ENCODE peak calls at places on chromosomes 5 and 9, in four cellular contexts. U is cardiac fibroblast, Q is fibroblast of mammary gland, E is endothelial cell of umbilical vein. J is an unnamed sample.

GRCh38 chr5:83714780-83715179 is 5.9 kb downstream of the HAPLN1 start:
- DNase-seq in U (no peak), Q (no peak), E (no peak), J (no peak)

GRCh38 chr5:172707285-172708182 is 63.5 kb downstream of the DUSP1 start:
- DNase-seq in U (peak; percentile 76), Q (peak; percentile 64), E (peak; percentile 62), J (no peak)

GRCh38 chr5:133460172-133460758 is 152.1 kb downstream of the FSTL4 start:
- DNase-seq in U (peak; percentile 9), Q (peak; percentile 25), E (no peak), J (no peak)

GRCh38 chr5:137651022-137651421 is 84.9 kb downstream of the KLHL3 start:
- DNase-seq in U (peak; percentile 45), Q (peak; percentile 28), E (no peak), J (no peak)

GRCh38 chr5:150516011-150516410 is 8.1 kb downstream of the NDST1 start:
- DNase-seq in U (peak; percentile 81), Q (peak; percentile 69), E (peak; percentile 44), J (no peak)

GRCh38 chr9:94921072-94921471 is 194.6 kb downstream of the AOPEP start:
- DNase-seq in U (peak; percentile 63), Q (peak; percentile 67), E (no peak), J (peak; percentile 71)

GRCh38 chr9:127311239-127311741 is 46.7 kb downstream of the GARNL3 start:
- DNase-seq in U (peak; percentile 60), Q (peak; percentile 71), E (peak; percentile 74), J (no peak)

GRCh38 chr9:127360205-127360604 is 36.8 kb upstream of the SLC2A8 start:
- DNase-seq in U (no peak), Q (peak; percentile 31), E (no peak), J (no peak)

GRCh38 chr5:132483101-132483500 is 7.5 kb downstream of the IRF1 start:
- DNase-seq in U (no peak), Q (no peak), E (no peak), J (no peak)

GRCh38 chr9:82934949-82935348 is 128.0 kb downstream of the RASEF start:
- DNase-seq in U (peak; percentile 62), Q (peak; percentile 22), E (peak; percentile 24), J (peak; percentile 82)

GRCh38 chr5:143685416-143685815 is 126.5 kb upstream of the HMHB1 start:
- DNase-seq in U (peak; percentile 56), Q (peak; percentile 45), E (peak; percentile 5), J (no peak)

GRCh38 chr5:149301744-149302380 is 30.2 kb downstream of the AFAP1L1 start:
- DNase-seq in U (no peak), Q (peak; percentile 23), E (no peak), J (no peak)

GRCh38 chr9:35277649-35278359 is 116.0 kb downstream of the UNC13B start:
- DNase-seq in U (peak; percentile 87), Q (peak; percentile 96), E (peak; percentile 83), J (no peak)

GRCh38 chr5:45101146-45101545 is 292.4 kb downstream of the MRPS30 start:
- DNase-seq in U (no peak), Q (no peak), E (no peak), J (no peak)

GRCh38 chr9:128151343-128152132 is 2.3 kb downstream of the LCN2 start:
- DNase-seq in U (no peak), Q (no peak), E (no peak), J (no peak)

GRCh38 chr9:113919422-113919821 is 43.3 kb downstream of the ZNF618 start:
- DNase-seq in U (no peak), Q (no peak), E (no peak), J (no peak)

GRCh38 chr5:96017951-96018350 is 56.3 kb upstream of the ELL2 start:
- DNase-seq in U (peak; percentile 58), Q (peak; percentile 85), E (no peak), J (no peak)

GRCh38 chr9:96522371-96522770 is 72.4 kb downstream of the HABP4 start:
- DNase-seq in U (no peak), Q (no peak), E (no peak), J (no peak)

GRCh38 chr9:98567540-98568233 is 141.0 kb downstream of the GABBR2 start:
- DNase-seq in U (no peak), Q (no peak), E (no peak), J (no peak)

GRCh38 chr5:6748142-6748541 is 34.9 kb downstream of the TENT4A start:
- DNase-seq in U (no peak), Q (no peak), E (no peak), J (no peak)

GRCh38 chr5:80793354-80793753 is 138.6 kb upstream of the DHFR start:
- DNase-seq in U (no peak), Q (no peak), E (no peak), J (no peak)

GRCh38 chr9:84808416-84808815 is 138.9 kb downstream of the NTRK2 start:
- DNase-seq in U (no peak), Q (no peak), E (no peak), J (no peak)

GRCh38 chr9:131593936-131594665 is 48.8 kb downstream of the PRRT1B start:
- DNase-seq in U (no peak), Q (no peak), E (no peak), J (no peak)

GRCh38 chr5:40334242-40334635 is 345.5 kb upstream of the PTGER4 start:
- DNase-seq in U (no peak), Q (no peak), E (no peak), J (no peak)

GRCh38 chr5:89703799-89704198 is 705.8 kb downstream of the CETN3 start:
- DNase-seq in U (peak; percentile 7), Q (no peak), E (no peak), J (peak; percentile 26)

GRCh38 chr5:38249812-38250211 is 8.5 kb upstream of the EGFLAM start:
- DNase-seq in U (no peak), Q (no peak), E (no peak), J (no peak)

GRCh38 chr5:177309351-177310191 is 2.1 kb downstream of the MXD3 start:
- DNase-seq in U (peak; percentile 75), Q (peak; percentile 70), E (peak; percentile 73), J (no peak)

GRCh38 chr5:177308740-177309139 is 3.0 kb downstream of the MXD3 start:
- DNase-seq in U (no peak), Q (no peak), E (no peak), J (no peak)

GRCh38 chr5:177304392-177305119 is 957 bp downstream of the PRELID1 start:
- DNase-seq in U (no peak), Q (peak; percentile 41), E (peak; percentile 35), J (no peak)

GRCh38 chr5:177307544-177308363 is 3.9 kb downstream of the MXD3 start:
- DNase-seq in U (no peak), Q (no peak), E (no peak), J (no peak)

GRCh38 chr5:177306674-177307543 is 3.3 kb downstream of the PRELID1 start:
- DNase-seq in U (peak; percentile 54), Q (peak; percentile 40), E (no peak), J (no peak)
- TF ChIP-seq CTCF in U (no peak), Q (no peak), E (no peak), J (no peak)

DNA sequence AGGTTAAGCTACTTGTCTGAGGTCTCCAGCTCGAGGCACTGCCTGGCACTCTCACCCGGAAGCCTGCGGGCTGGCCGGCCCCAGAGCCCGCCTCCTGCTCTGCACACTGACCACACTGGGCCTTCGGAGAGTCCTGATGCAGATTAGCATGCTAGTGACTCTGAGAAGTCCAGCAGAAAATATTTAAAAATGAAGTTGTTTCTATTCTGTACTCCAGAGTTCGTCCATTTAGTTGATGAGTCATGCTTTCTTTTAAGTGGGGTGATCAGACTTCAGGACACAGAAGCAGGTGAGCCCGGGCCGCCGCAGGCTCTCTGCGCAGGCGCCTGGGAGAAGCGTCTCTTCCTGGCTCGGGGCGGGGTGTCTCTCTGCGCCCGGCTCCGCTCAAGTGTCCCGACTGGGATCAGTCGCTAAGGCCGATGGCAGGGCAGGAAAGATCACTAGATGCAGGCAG is 32.5 kb downstream of the FAM240B start:
- DNase-seq in U (peak; percentile 33), Q (no peak), E (no peak), J (peak; percentile 31)
- H3K4me3 ChIP-seq in U (no peak overlapping the region), Q (no peak overlapping the region), E (peak overlapping the region; percentile 13), J (peak overlapping the region; percentile 26)

GRCh38 chr5:79014631-79015030 is 29.5 kb upstream of the ARSB start:
- DNase-seq in U (no peak), Q (no peak), E (no peak), J (no peak)

GRCh38 chr5:79005939-79006338 is 20.8 kb upstream of the ARSB start:
- DNase-seq in U (no peak), Q (no peak), E (no peak), J (no peak)

GRCh38 chr5:79011869-79012268 is 26.8 kb upstream of the ARSB start:
- DNase-seq in U (no peak), Q (no peak), E (no peak), J (no peak)

GRCh38 chr5:79008362-79008761 is 23.3 kb upstream of the ARSB start:
- DNase-seq in U (no peak), Q (no peak), E (no peak), J (no peak)

DNA sequence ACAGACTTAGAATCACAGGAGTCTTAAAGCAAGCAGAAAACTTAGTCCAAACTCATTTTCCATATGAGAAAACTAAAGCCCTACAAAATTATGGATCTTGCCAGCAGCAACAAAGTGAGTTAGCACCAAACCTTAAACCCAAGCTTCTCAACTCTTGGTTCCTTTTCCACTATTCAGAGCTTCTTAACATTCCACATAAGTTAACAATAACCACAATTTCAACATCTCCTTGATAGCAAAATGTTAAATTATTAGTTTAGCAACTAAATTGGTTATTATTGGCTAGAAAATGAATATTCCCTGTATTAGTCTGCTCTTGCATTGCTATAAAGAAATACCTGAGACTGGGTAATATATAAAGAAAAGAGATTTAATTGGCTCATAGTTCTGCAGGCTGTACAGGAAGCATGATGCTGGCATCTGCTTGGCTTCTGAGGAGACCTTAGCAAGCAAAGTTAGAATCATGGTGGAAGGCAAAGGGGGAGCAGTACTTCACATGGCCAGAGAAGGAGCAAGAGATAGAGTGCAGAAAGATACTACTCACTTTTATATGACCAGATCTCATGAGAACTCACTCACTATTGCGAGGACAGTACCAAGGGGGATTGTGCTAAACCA is 26.2 kb upstream of the ARSB start:
- DNase-seq in U (no peak), Q (peak; percentile 74), E (no peak), J (no peak)
- TF ChIP-seq CTCF in U (peak; percentile 45), Q (peak; percentile 35), E (no peak), J (no peak)

GRCh38 chr9:87445646-87446045 is 52.0 kb upstream of the DAPK1 start:
- DNase-seq in U (peak; percentile 51), Q (peak; percentile 12), E (peak; percentile 61), J (no peak)
- H3K4me3 ChIP-seq in U (peak overlapping the region; percentile 7), Q (no peak overlapping the region), E (no peak overlapping the region), J (no peak overlapping the region)

GRCh38 chr9:21135736-21136135 is 5.9 kb downstream of the IFNW1 start:
- DNase-seq in U (no peak), Q (no peak), E (no peak), J (no peak)
- TF ChIP-seq CTCF in U (no peak), Q (no peak), E (no peak), J (no peak)

DNA sequence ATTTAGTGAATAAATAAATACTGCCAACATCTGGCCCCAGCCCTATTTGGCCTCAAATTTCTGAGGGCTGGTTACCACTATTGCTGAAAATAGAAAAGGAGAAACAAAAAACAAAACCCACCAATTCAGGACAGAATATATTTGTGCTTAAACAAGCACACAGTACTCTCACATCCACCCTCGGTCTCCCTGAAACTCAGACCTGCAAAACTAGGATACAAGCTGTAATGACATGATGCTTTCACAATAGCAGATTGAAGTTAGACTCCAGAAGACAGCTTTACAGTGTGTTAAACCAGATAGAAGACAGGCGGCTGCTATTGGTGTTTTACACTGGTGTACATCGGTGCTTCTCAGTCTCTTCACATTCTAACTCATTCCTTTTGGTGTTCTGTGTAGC is 214.9 kb upstream of the DMRT1 start:
- DNase-seq in U (no peak), Q (peak; percentile 15), E (peak; percentile 35), J (no peak)
- H3K4me3 ChIP-seq in U (no peak overlapping the region), Q (no peak overlapping the region), E (no peak overlapping the region), J (no peak overlapping the region)

GRCh38 chr5:88683506-88684135 is 199.4 kb downstream of the MEF2C start:
- DNase-seq in U (no peak), Q (no peak), E (no peak), J (no peak)
- TF ChIP-seq CTCF in U (no peak), Q (no peak), E (no peak), J (no peak)

J was measured in kidney epithelial cell.